ENCODE peak calls at places on chromosomes 4 and X, in seven cellular contexts. S, L, W, N, C, T and Q are unnamed samples.

GRCh38 chr4:41656572-41657301 is 91.8 kb downstream of the PHOX2B start:
- DNase-seq in S (no peak), L (no peak), W (no peak), N (no peak), C (no peak), T (no peak), Q (no peak)

GRCh38 chr4:30767147-30767546 is 47.0 kb downstream of the PCDH7 start:
- DNase-seq in S (no peak), L (no peak), W (no peak), N (no peak), C (no peak), T (no peak), Q (no peak)

GRCh38 chr4:44646151-44646550 is 5.3 kb downstream of the YIPF7 start:
- DNase-seq in S (no peak), L (no peak), W (no peak), N (no peak), C (no peak), T (no peak), Q (no peak)

GRCh38 chr4:147733614-147734344 is 1.9 kb downstream of the ARHGAP10 start:
- DNase-seq in S (no peak), L (peak), W (no peak), N (no peak), C (no peak), T (no peak), Q (no peak)

GRCh38 chr4:678331-678734 is 4.0 kb downstream of the MYL5 start:
- DNase-seq in S (no peak), L (no peak), W (no peak), N (no peak), C (no peak), T (no peak), Q (peak)

GRCh38 chr4:61772116-61772515 is 572.0 kb downstream of the ADGRL3 start:
- DNase-seq in S (no peak), L (no peak), W (no peak), N (no peak), C (no peak), T (no peak), Q (no peak)

GRCh38 chr4:7326693-7327340 is 107.9 kb downstream of the PSAPL1 start:
- DNase-seq in S (no peak), L (no peak), W (no peak), N (no peak), C (no peak), T (no peak), Q (peak)

GRCh38 chrX:103651374-103651773 is 22.6 kb downstream of the TCEAL1 start:
- DNase-seq in S (no peak), L (no peak), W (no peak), N (no peak), C (no peak), T (no peak), Q (no peak)

GRCh38 chrX:153781428-153782047 is 697 bp downstream of the SRPK3 start:
- DNase-seq in S (no peak), L (no peak), W (no peak), N (no peak), C (no peak), T (no peak), Q (no peak)

GRCh38 chrX:119155416-119156035 is 27.9 kb upstream of the KIAA1210 start:
- DNase-seq in S (peak), L (no peak), W (no peak), N (no peak), C (no peak), T (no peak), Q (no peak)

GRCh38 chr4:126023946-126024345 is 709.2 kb downstream of the FAT4 start:
- DNase-seq in S (no peak), L (no peak), W (no peak), N (no peak), C (no peak), T (no peak), Q (no peak)

GRCh38 chr4:139085141-139085540 is 69.6 kb downstream of the NOCT start:
- DNase-seq in S (no peak), L (no peak), W (no peak), N (no peak), C (no peak), T (no peak), Q (no peak)

GRCh38 chrX:53184836-53185235 is 40.2 kb downstream of the KDM5C start:
- DNase-seq in S (no peak), L (no peak), W (no peak), N (no peak), C (no peak), T (no peak), Q (no peak)

GRCh38 chr4:136867465-136867864 is 664.8 kb downstream of the PCDH18 start:
- DNase-seq in S (no peak), L (no peak), W (no peak), N (no peak), C (no peak), T (no peak), Q (peak)

GRCh38 chrX:17425151-17425550 is 50.2 kb downstream of the NHS start:
- DNase-seq in S (no peak), L (no peak), W (no peak), N (no peak), C (no peak), T (no peak), Q (no peak)

GRCh38 chrX:115494133-115494532 is 66.8 kb upstream of the PLS3 start:
- DNase-seq in S (no peak), L (no peak), W (no peak), N (no peak), C (no peak), T (no peak), Q (no peak)

GRCh38 chrX:11446951-11447350 is 153.7 kb downstream of the AMELX start:
- DNase-seq in S (no peak), L (no peak), W (no peak), N (no peak), C (no peak), T (no peak), Q (no peak)

GRCh38 chrX:12115377-12115776 is 22.9 kb upstream of the FRMPD4 start:
- DNase-seq in S (no peak), L (no peak), W (no peak), N (no peak), C (no peak), T (no peak), Q (no peak)

GRCh38 chr4:90241008-90241407 is 113.8 kb downstream of the CCSER1 start:
- DNase-seq in S (no peak), L (no peak), W (no peak), N (no peak), C (no peak), T (no peak), Q (no peak)

GRCh38 chr4:98468744-98469143 is 189.7 kb downstream of the TSPAN5 start:
- DNase-seq in S (no peak), L (no peak), W (no peak), N (no peak), C (no peak), T (no peak), Q (no peak)

GRCh38 chr4:8315343-8316250 is 46.0 kb downstream of the HTRA3 start:
- DNase-seq in S (peak), L (peak), W (no peak), N (no peak), C (no peak), T (no peak), Q (peak)

GRCh38 chr4:95640337-95640736 is 91.6 kb upstream of the UNC5C start:
- DNase-seq in S (no peak), L (no peak), W (no peak), N (no peak), C (no peak), T (no peak), Q (no peak)

GRCh38 chr4:117660668-117661067 is 373.6 kb upstream of the NDST3 start:
- DNase-seq in S (no peak), L (no peak), W (no peak), N (no peak), C (no peak), T (no peak), Q (no peak)

DNA sequence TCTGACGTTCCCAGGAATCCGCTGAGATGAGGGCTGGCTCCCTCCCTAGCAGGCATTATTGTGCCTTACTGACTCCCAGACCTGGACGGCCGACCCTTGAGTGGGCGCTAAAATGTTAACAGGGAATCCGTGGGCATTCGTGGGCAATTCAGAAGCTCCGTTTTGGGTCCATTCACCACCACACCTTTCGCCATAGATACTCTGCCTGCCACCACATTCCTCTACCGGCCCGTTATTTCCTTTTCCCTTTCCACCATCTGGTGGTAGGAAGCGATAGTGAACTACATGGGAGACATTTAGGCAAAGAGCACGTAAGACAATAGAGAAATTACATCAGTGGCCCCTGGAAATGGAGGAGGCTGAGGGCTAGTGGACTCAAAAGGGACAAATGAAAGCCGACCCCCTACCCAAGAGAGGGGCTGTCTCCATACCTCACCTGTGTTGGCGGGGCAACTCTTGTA is 1.0 kb upstream of the SH3KBP1 start:
- DNase-seq in S (no peak), L (no peak), W (no peak), N (no peak), C (no peak), T (peak), Q (no peak)
- TF ChIP-seq POLR2AphosphoS5 in S (no peak), L (no peak), W (no peak), N (no peak), C (no peak), T (no peak), Q (no peak)

GRCh38 chr4:40576651-40577480 is 52.8 kb downstream of the RBM47 start:
- DNase-seq in S (peak), L (peak), W (no peak), N (peak), C (no peak), T (no peak), Q (peak)
- TF ChIP-seq POLR2AphosphoS5 in S (peak), L (peak), W (no peak), N (no peak), C (no peak), T (no peak), Q (peak)

DNA sequence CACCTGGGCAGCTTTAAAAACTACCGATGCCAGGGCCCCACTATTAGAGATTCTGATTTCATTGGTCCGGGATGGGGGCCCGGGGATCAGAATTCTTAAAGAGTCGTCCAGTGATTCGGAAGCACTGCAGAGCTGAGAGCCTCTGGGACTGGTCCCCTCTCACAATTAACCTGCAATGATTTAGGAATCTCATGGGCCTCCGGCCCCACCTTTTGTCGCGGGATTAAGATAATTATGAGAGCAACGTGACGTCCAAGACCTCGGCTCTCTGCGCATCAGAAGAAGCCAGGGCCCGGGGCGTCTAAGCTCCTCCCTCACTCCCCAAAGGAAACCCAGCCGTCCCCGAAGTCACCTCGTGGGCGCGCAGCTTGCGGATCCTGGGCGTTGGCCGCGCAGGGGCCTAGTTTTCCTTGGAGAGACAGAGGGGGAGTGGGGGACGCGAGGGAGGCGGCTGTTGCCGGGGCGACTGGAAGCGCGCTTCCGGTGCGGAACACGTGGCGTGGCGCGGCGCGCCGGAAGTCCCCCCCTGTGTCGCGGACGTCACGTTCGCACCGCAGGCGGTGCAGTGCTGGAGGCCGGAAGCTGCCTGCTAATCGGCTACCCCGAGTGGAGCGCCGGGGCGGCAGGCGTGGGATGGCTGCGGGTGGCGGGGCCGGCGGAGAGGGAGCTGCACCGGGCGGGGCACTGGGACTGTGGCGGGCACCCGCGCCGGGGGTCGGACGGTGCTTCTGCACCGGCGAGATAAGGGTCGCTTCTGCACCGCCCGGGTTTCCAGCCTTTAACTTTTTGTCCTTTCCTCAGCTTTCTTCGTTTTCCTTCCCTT is at the start of gene GEMIN8:
- DNase-seq in S (peak), L (peak), W (peak), N (no peak), C (peak), T (peak), Q (peak)
- TF ChIP-seq POLR2AphosphoS5 in S (peak), L (peak), W (peak), N (no peak), C (no peak), T (peak), Q (peak)

DNA sequence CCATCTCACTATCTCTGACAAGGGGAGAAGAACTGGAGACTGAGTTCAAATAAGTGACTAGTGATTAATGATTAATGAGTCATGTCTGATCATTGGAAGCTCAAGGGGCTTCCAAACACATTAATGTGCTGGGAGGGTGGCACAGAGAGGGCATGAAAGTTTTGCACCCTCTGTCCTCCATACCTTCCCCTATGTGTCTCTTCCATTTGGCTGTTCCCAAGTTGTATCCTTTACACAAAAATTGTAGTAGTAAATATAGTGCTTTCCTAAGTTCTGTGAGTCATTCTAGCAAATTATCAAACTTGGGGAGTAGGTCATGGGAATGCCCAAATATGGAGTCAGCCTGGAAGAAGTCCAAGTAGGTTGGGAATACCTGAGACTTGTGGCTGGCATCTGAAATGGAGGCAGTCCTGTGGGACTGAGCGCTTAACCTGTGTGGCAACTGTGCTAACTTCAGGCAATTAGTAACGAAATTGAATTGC is 4.1 kb upstream of the FAM200B start:
- DNase-seq in S (peak), L (peak), W (no peak), N (no peak), C (no peak), T (no peak), Q (no peak)
- TF ChIP-seq POLR2AphosphoS5 in S (no peak), L (no peak), W (no peak), N (no peak), C (no peak), T (no peak), Q (no peak)

GRCh38 chrX:65689377-65689776 is 21.9 kb downstream of the MSN start:
- DNase-seq in S (no peak), L (no peak), W (no peak), N (no peak), C (no peak), T (no peak), Q (no peak)

GRCh38 chrX:65687367-65687766 is 19.9 kb downstream of the MSN start:
- DNase-seq in S (no peak), L (no peak), W (no peak), N (no peak), C (no peak), T (no peak), Q (no peak)

GRCh38 chrX:65688403-65688881 is 21.0 kb downstream of the MSN start:
- DNase-seq in S (peak), L (peak), W (peak), N (no peak), C (peak), T (no peak), Q (no peak)

GRCh38 chrX:65686246-65686645 is 18.8 kb downstream of the MSN start:
- DNase-seq in S (no peak), L (peak), W (no peak), N (no peak), C (no peak), T (no peak), Q (no peak)

DNA sequence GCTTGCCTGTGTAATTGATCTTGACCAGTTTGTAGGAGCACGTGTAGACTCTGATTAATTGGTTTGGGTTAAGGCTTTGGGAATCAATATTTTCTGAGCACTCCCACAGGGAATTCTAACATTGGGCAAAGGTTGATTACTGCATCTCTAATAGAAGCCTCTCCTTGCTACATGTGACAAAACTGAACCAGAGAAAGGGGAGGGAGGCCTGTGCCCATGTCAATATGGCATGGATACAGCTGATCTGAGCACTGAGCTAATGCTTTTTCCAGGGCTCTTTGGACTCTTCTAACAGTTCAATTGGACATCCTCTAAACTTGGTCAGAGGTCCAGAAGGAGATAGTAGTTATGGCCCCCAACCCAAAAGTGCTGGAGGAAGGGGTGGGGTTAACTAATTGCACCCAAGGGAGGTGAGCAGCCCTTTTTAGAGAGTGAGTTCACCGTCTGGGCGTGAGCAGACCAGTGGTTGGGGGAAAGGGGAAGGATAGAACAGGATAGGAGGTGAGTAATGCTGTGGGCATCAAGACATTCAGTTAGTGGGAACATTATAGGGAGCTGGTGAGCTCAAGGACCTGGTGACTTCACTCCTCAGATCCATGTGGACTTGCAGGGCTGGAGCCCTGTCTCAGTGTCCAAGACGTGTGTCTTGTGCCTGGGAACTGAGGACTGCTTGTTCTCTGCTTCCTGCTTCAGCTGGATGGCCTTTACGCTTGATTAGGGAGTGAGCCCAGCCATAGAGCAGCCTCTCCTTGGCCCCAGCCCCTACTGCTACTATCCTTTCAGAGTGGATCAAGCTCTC is 22.8 kb downstream of the MSN start:
- DNase-seq in S (no peak), L (no peak), W (no peak), N (no peak), C (no peak), T (no peak), Q (no peak)
- TF ChIP-seq POLR2AphosphoS5 in S (no peak), L (peak), W (no peak), N (no peak), C (no peak), T (no peak), Q (no peak)

GRCh38 chrX:132077912-132078311 is 49.9 kb downstream of the FRMD7 start:
- DNase-seq in S (no peak), L (no peak), W (no peak), N (no peak), C (no peak), T (no peak), Q (no peak)

GRCh38 chrX:132077414-132077813 is 50.4 kb downstream of the FRMD7 start:
- DNase-seq in S (no peak), L (no peak), W (no peak), N (no peak), C (no peak), T (no peak), Q (no peak)
- TF ChIP-seq POLR2AphosphoS5 in S (no peak), L (no peak), W (no peak), N (no peak), C (no peak), T (no peak), Q (no peak)

GRCh38 chr4:39256436-39256835 is 74.1 kb downstream of the WDR19 start:
- DNase-seq in S (no peak), L (no peak), W (no peak), N (no peak), C (no peak), T (no peak), Q (no peak)

GRCh38 chr4:39255916-39256315 is 73.6 kb downstream of the WDR19 start:
- DNase-seq in S (no peak), L (no peak), W (no peak), N (no peak), C (no peak), T (no peak), Q (no peak)

GRCh38 chr4:39259571-39260330 is 77.4 kb downstream of the WDR19 start:
- DNase-seq in S (no peak), L (no peak), W (no peak), N (no peak), C (no peak), T (no peak), Q (no peak)

DNA sequence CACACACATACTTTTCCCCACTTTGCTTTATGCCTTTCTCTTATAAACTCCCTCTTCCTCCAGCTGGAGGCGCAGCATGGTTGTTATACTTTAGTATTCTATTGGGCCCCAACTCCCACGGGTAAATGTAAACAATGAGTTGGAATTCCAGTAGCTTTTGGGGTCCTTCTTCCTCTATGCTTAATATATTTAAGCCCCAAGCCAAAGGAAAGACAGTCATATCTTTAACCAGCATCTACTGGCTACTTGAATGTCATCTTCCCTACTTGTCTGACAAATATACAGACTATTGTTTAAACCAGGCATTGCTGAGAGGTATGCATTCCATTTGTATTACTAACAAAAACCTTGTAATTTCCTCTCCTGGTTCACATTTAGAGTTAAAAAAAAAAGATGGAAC is 72.9 kb downstream of the WDR19 start:
- DNase-seq in S (no peak), L (no peak), W (no peak), N (peak), C (no peak), T (peak), Q (no peak)
- TF ChIP-seq POLR2AphosphoS5 in S (no peak), L (no peak), W (no peak), N (no peak), C (no peak), T (no peak), Q (no peak)